ENCODE peak calls at places on chromosomes 6 and 20, in four cellular contexts. M is RWPE2, U is heart left ventricle, I is stomach. K is an unnamed sample.

GRCh38 chr6:47715782-47716181 is 17.4 kb downstream of the ADGRF4 start:
- DNase-seq in M (no peak), U (no peak), I (no peak), K (no peak)

GRCh38 chr20:3887870-3888614 is 1.1 kb upstream of the PANK2 start:
- DNase-seq in M (no peak), U (peak; percentile 41), I (no peak), K (no peak)

GRCh38 chr20:15842872-15843271 is 730.4 kb downstream of the KIF16B start:
- DNase-seq in M (no peak), U (no peak), I (no peak), K (no peak)

GRCh38 chr6:11615214-11615602 is 77.7 kb downstream of the TMEM170B start:
- DNase-seq in M (no peak), U (no peak), I (no peak), K (no peak)

GRCh38 chr6:106422551-106422950 is 62.0 kb downstream of the CRYBG1 start:
- DNase-seq in M (no peak), U (no peak), I (no peak), K (no peak)

GRCh38 chr20:5430670-5431069 is 113.9 kb upstream of the PROKR2 start:
- DNase-seq in M (no peak), U (no peak), I (no peak), K (peak; percentile 21)

GRCh38 chr6:1052262-1052661 is 259.6 kb upstream of the FOXQ1 start:
- DNase-seq in M (no peak), U (no peak), I (no peak), K (no peak)

GRCh38 chr20:46900068-46900467 is 5.4 kb downstream of the EYA2 start:
- DNase-seq in M (no peak), U (no peak), I (no peak), K (no peak)

GRCh38 chr6:143157146-143157545 is 96.5 kb downstream of the AIG1 start:
- DNase-seq in M (no peak), U (no peak), I (no peak), K (no peak)

GRCh38 chr6:53487080-53487479 is 57.8 kb downstream of the GCLC start:
- DNase-seq in M (no peak), U (no peak), I (no peak), K (no peak)

GRCh38 chr6:163626073-163626867 is 211.8 kb downstream of the QKI start:
- DNase-seq in M (no peak), U (no peak), I (no peak), K (no peak)

GRCh38 chr20:2132461-2132901 is 30.9 kb downstream of the STK35 start:
- DNase-seq in M (no peak), U (no peak), I (no peak), K (peak; percentile 63)

GRCh38 chr6:40348591-40348990 is 238.6 kb downstream of the LRFN2 start:
- DNase-seq in M (no peak), U (no peak), I (no peak), K (no peak)

GRCh38 chr20:20360464-20360863 is 7.4 kb upstream of the INSM1 start:
- DNase-seq in M (no peak), U (no peak), I (peak; percentile 45), K (peak; percentile 69)

GRCh38 chr20:59087829-59088433 is 45.3 kb upstream of the PRELID3B start:
- DNase-seq in M (peak; percentile 86), U (peak; percentile 82), I (peak; percentile 89), K (peak; percentile 88)

GRCh38 chr6:22621701-22622100 is 52.3 kb downstream of the HDGFL1 start:
- DNase-seq in M (no peak), U (no peak), I (no peak), K (no peak)

GRCh38 chr6:133646021-133646682 is 242.8 kb upstream of the TCF21 start:
- DNase-seq in M (no peak), U (no peak), I (no peak), K (peak; percentile 25)

GRCh38 chr6:72984981-72985665 is 240.2 kb downstream of the KHDC1L start:
- DNase-seq in M (no peak), U (no peak), I (no peak), K (no peak)

GRCh38 chr6:169324661-169325459 is 71.2 kb upstream of the THBS2 start:
- DNase-seq in M (no peak), U (no peak), I (no peak), K (no peak)

GRCh38 chr6:15079288-15079817 is 166.5 kb upstream of the JARID2 start:
- DNase-seq in M (no peak), U (no peak), I (no peak), K (no peak)

GRCh38 chr6:26607434-26608230 is 10.9 kb downstream of the ABT1 start:
- DNase-seq in M (no peak), U (no peak), I (peak; percentile 39), K (peak; percentile 64)

GRCh38 chr6:79670789-79671188 is 39.7 kb downstream of the SH3BGRL2 start:
- DNase-seq in M (no peak), U (no peak), I (no peak), K (no peak)

GRCh38 chr6:17393335-17394191 is at the start of gene CAP2:
- DNase-seq in M (peak; percentile 62), U (peak; percentile 84), I (peak; percentile 28), K (peak; percentile 45)

GRCh38 chr20:35871311-35871771 is 83.0 kb downstream of the SCAND1 start:
- DNase-seq in M (peak; percentile 96), U (peak; percentile 56), I (peak; percentile 28), K (peak; percentile 81)

DNA sequence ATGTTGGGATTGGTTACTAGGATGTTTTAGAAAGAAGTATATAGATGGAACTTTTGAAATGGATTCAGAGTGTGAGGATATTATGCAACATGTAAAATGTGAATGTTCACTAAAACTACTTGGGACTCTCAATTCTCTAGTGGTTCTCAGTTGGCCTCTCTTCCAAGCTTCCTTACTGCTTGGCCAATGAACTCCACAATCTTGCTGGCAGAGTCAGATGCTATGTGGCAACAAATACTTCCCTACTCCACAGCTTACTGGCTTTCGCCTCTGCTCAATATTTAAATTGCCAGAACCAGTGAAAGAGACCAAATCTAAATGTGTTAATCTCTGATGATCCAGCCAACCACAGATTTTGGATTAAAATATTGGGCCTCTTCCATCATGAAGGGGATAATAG is 138.4 kb downstream of the HTR1B start:
- DNase-seq in M (no peak), U (peak; percentile 25), I (no peak), K (no peak)
- TF ChIP-seq CTCF in M (no peak), U (no peak), I (no peak), K (no peak)

DNA sequence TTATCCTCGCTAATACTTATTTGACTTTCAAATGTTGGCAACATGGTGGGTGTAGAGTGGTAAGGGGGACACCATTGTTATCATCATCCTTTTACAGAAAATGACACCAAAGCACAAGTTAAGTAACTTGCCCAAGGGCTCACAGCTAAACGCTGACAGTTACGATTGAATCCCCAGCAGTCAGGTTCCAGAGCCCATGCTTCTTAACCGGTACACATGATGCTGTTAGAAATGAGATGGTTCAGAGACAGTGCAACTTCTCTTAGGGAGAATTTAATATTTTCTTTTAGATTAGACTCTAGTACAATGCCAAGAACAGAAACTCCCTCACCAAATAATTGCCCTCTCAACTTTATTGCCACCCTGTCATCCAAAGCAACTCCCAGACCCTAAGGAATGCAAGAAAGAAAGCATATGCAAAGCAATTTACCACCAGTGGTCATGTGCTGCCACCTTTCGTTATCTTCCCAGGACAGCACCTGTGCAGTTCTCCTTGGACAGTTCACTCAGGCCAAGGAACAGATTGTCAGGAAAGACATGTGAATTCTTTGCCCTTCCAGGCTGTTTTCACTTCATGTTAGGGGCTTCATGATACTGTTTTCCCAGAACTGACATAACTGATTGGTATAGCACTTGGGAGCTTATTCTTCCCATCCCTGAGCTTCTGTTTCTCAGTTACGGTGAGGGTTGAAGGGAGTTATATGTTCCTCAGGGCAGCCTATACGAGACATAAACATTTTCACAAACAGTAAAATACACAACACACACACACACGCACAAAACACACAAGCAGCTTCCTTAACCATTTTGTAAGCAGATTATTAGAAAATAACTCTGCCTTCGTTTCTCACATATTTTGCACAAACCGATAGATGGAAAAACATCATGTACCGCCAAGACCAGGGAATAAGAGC is 5.1 kb downstream of the HLA-DMA start:
- DNase-seq in M (no peak), U (no peak), I (no peak), K (peak; percentile 54)
- H3K27ac ChIP-seq in M (no peak overlapping the region), U (no peak overlapping the region), I (no peak overlapping the region), K (no peak overlapping the region)

DNA sequence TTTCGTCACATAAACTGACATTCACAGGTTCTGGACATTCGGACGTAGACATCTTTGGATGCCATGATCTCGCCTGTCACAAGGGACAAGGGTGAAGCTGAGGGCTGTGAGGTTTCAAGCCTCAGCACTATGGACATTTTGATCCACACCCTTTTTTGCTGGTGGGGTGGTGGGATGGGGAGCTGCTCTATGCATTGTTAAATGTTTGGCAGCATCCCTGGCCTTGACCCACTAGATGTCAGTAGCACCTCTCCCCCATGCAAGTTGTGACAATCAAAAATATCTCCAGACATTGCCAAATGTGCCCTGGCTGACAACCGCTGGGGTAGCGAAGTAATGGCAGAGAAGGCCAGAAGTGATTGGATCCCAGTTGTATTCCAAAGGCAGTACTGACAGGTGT is 229.4 kb downstream of the TSHZ2 start:
- DNase-seq in M (no peak), U (no peak), I (no peak), K (no peak)
- TF ChIP-seq CTCF in M (no peak), U (no peak), I (no peak), K (no peak)

DNA sequence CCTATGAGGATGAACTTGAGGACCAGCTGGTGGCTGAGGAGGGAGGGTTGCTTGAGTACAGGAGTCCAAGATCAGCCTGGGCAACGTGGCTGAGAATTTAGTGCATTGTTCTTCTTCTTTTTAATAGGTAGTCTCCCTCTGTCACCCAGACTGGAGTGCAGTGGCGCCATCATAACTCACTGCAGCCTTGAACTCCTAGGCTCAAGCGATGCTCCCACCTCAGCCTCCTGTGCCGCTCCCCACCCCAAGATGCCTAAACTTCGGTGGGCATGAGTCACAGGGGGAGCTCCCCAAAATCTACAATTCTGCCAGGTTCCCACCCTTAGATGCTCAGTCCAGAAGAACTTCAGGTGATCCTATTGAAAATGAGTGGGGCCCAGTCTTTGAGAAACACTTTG is 21.4 kb downstream of the FAM50B start:
- DNase-seq in M (no peak), U (no peak), I (no peak), K (no peak)
- H3K27ac ChIP-seq in M (no peak overlapping the region), U (no peak overlapping the region), I (no peak overlapping the region), K (no peak overlapping the region)

GRCh38 chr20:662289-663192 is 9.5 kb upstream of the SRXN1 start:
- DNase-seq in M (no peak), U (no peak), I (no peak), K (no peak)
- TF ChIP-seq CTCF in M (no peak), U (no peak), I (no peak), K (no peak)

DNA sequence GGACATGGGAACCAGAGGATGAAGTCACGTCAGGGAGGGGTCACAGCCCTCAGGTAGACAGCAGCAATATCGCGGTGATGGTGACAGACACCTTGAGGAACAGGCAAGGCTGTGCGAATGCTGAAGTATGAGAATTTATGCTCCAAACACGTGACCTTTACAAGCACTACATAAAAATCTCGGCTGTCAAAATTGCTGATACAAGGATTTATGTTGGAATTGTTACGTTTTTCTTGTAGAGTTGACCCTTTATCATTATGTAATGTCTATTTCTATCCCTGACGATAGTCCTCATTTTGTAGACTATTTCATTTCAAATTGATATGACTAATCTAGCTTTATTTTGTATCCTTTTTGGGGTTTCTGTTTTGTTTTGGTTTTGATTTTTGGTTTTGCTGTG is 311.1 kb downstream of the C6orf118 start:
- DNase-seq in M (no peak), U (no peak), I (no peak), K (no peak)
- H3K27ac ChIP-seq in M (no peak overlapping the region), U (no peak overlapping the region), I (no peak overlapping the region), K (no peak overlapping the region)